ENCODE peak calls at places on chromosome 21, in eight cellular contexts. D is ovary, S is SJCRH30, W is breast epithelium, G is stomach, Y is AG04450, V is endodermal cell, H is GM23248. I is an unnamed sample.

GRCh38 chr21:23402929-23403520 is 2204.3 kb downstream of the MRPL39 start:
- DNase-seq in Y (no peak), G (no peak), W (no peak), S (no peak), H (no peak), V (no peak), D (no peak), I (no peak)

GRCh38 chr21:14306143-14306907 is 76.6 kb downstream of the HSPA13 start:
- DNase-seq in V (no peak), D (no peak), S (peak), W (no peak), H (peak), Y (no peak), G (no peak), I (no peak)

GRCh38 chr21:31554511-31555022 is 104.9 kb upstream of the SOD1 start:
- DNase-seq in W (no peak), Y (no peak), V (peak), H (peak), S (no peak), D (no peak), G (no peak), I (no peak)

GRCh38 chr21:15051652-15052554 is 12.9 kb downstream of the NRIP1 start:
- DNase-seq in Y (no peak), H (no peak), D (no peak), V (no peak), W (no peak), S (peak), G (no peak), I (peak)

GRCh38 chr21:19120591-19120990 is 717.0 kb upstream of the TMPRSS15 start:
- DNase-seq in H (no peak), Y (no peak), D (no peak), W (no peak), G (no peak), V (peak), S (no peak), I (no peak)

GRCh38 chr21:18549214-18549905 is 145.8 kb upstream of the TMPRSS15 start:
- DNase-seq in W (no peak), S (no peak), Y (no peak), H (no peak), D (no peak), G (no peak), V (no peak), I (no peak)

GRCh38 chr21:44516828-44517174 is 23.2 kb downstream of the KRTAP10-1 start:
- DNase-seq in S (no peak), Y (no peak), H (no peak), W (no peak), V (no peak), D (no peak), G (no peak), I (no peak)

GRCh38 chr21:33029512-33029921 is 3.8 kb downstream of the OLIG2 start:
- DNase-seq in V (peak), H (no peak), Y (no peak), S (no peak), W (no peak), G (no peak), D (no peak), I (no peak)

GRCh38 chr21:15520811-15521643 is 208.8 kb upstream of the USP25 start:
- DNase-seq in S (peak), D (no peak), G (no peak), Y (no peak), W (no peak), H (peak), V (no peak), I (no peak)

GRCh38 chr21:46605759-46606426 is 1.0 kb upstream of the S100B start:
- DNase-seq in D (no peak), W (no peak), Y (no peak), S (no peak), V (peak), H (no peak), G (peak), I (no peak)

GRCh38 chr21:17540530-17540929 is 27.7 kb downstream of the CXADR start:
- DNase-seq in S (no peak), W (no peak), D (no peak), V (no peak), Y (no peak), H (no peak), G (no peak), I (no peak)

GRCh38 chr21:39850333-39850732 is 16.9 kb upstream of the PCP4 start:
- DNase-seq in H (no peak), V (peak), G (no peak), D (no peak), S (peak), W (no peak), Y (no peak), I (no peak)

GRCh38 chr21:14064296-14064645 is 146.5 kb downstream of the LIPI start:
- DNase-seq in H (peak), S (no peak), D (no peak), V (no peak), G (no peak), W (no peak), Y (no peak), I (no peak)

GRCh38 chr21:28272272-28272992 is 720.2 kb downstream of the LTN1 start:
- DNase-seq in D (no peak), W (no peak), H (peak), G (no peak), V (no peak), S (no peak), Y (no peak), I (no peak)

DNA sequence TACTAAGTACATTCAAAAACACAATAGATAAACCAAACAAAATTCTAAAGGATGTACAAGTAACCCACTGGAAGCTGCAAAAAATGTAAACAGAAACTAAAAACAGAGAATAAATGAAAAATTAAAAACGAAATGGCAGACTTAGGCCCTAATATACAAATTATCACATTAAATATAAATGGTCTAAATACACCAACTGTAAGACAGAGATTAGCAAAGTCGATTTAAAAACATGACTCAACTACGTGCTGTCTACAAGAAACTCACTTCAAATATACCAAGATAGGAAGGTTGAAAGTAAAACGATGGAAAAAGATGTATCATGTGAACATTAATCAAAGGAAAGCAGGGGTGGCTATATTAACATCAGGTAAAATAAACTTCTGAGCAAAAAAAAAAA is 23.1 kb downstream of the SLC19A1 start:
- DNase-seq in Y (no peak), W (no peak), S (no peak), D (no peak), G (no peak), V (no peak), H (no peak), I (no peak)
- H3K4me3 ChIP-seq in Y (no peak), W (no peak), S (no peak), D (no peak), G (no peak), V (no peak), H (no peak), I (no peak)

GRCh38 chr21:41726630-41726969 is 40.3 kb downstream of the RIPK4 start:
- DNase-seq in V (no peak), S (no peak), H (no peak), W (no peak), D (no peak), Y (no peak), G (no peak), I (no peak)
- H3K27ac ChIP-seq in V (no peak), S (no peak), H (no peak), W (peak), D (no peak), Y (no peak), G (peak), I (no peak)

GRCh38 chr21:36477559-36477958 is 2.4 kb downstream of the CLDN14 start:
- DNase-seq in S (no peak), G (no peak), D (no peak), V (no peak), W (no peak), Y (no peak), H (no peak), I (no peak)

GRCh38 chr21:36477001-36477400 is 2.9 kb downstream of the CLDN14 start:
- DNase-seq in D (no peak), Y (no peak), G (no peak), W (no peak), V (no peak), S (no peak), H (no peak), I (no peak)

GRCh38 chr21:36479415-36480402 is at the start of gene CLDN14:
- DNase-seq in H (peak), V (no peak), S (no peak), D (no peak), Y (no peak), G (peak), W (no peak), I (peak)

GRCh38 chr21:36478941-36479340 is 981 bp downstream of the CLDN14 start:
- DNase-seq in Y (no peak), W (no peak), D (no peak), H (peak), V (peak), S (peak), G (no peak), I (peak)

GRCh38 chr21:36478207-36478701 is 1.7 kb downstream of the CLDN14 start:
- DNase-seq in S (no peak), W (no peak), V (no peak), H (peak), Y (peak), G (no peak), D (no peak), I (no peak)
- H3K4me3 ChIP-seq in S (no peak), W (no peak), V (no peak), H (peak), Y (no peak), G (no peak), D (no peak), I (no peak)

DNA sequence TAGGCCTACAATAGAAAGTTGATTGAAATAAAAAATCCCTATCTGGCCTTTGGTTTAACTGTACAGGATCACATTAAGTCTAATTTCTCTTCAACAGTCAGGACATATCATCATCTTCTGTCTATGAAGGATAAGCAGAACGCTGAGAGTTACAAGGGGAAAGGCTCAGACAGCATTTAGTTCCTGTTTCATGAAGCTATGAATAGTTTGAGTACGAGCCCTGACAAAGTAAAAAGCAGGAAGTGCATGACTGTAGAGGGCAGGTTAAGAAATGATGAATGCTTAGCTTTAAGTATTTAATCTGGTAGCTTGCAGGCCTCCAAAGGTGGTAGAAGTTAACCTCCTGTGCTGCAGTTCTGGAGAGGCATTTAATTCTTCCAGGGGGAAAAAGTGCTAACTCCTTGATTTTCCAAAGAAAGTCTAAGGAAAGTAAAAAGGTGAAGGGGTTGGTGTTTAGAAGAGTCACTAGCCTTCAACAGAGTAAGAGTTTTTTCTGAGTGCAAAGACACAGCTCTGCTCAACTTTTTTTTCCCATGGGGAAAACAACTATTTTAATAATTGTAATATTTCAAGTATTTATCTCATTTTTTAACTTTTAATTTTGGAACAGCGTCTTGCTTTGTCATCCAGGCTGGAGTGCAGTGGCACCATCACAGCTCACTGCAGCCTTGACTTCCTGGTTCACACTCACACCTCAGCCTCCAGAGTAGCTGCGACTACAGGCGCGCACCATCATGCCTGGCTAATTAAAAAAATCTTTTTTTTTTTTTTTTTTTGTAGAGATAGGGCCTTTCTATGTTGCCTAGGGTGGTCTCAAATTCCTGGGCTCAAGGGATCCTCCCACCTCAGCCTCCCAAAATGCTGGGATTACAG is 202.8 kb downstream of the APP start:
- DNase-seq in H (no peak), V (no peak), Y (no peak), D (no peak), W (no peak), G (no peak), S (no peak), I (no peak)
- H3K27ac ChIP-seq in H (no peak), V (peak), Y (no peak), D (no peak), W (peak), G (peak), S (no peak), I (no peak)

GRCh38 chr21:38810034-38810825 is 4.5 kb downstream of the ETS2 start:
- DNase-seq in S (no peak), W (no peak), G (no peak), H (no peak), V (no peak), Y (no peak), D (no peak), I (no peak)
- H3K4me3 ChIP-seq in S (no peak), W (no peak), G (no peak), H (no peak), V (peak), Y (no peak), D (peak), I (no peak)

DNA sequence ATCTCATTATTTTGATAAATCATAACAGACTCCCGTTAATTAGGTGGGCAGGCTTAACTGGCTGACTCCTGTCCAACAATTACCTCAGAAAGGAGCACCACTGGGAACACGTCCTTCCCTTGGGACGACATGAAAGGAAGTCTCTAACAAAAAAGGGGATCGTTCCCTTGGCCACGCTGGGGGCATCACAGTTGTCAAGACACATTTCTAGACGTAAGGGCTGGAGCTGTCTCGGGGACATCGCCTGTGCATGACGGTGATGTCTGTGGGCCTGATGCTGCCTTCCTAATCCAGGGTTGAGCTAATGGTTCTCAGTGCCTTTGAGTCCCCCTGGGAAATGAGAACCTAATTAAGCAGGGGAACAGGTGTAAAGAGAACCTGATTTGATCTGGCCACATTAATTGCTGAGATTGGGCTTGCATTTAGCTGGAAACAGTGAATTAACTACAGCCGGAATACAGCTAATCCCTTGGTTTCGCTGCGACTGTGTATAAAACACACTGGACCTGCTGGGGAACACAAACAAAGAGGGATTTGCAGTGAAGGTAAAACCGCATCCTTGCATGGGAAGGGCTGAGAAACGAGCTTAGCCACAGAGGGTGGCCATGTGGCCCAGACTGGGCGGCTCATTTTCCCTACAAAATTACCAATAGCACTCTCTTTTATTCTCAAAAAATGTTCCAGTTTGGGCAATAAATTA is 111.8 kb downstream of the MRPS6 start:
- DNase-seq in D (no peak), G (no peak), H (no peak), S (peak), V (no peak), Y (no peak), W (no peak), I (peak)
- H3K27ac ChIP-seq in D (no peak), G (no peak), H (no peak), S (no peak), V (peak), Y (no peak), W (no peak), I (no peak)

GRCh38 chr21:42784276-42784675 is 95.1 kb downstream of the WDR4 start:
- DNase-seq in S (no peak), G (peak), Y (no peak), H (no peak), W (no peak), V (no peak), D (no peak), I (no peak)
- H3K4me3 ChIP-seq in S (no peak), G (no peak), Y (no peak), H (no peak), W (no peak), V (no peak), D (no peak), I (no peak)